ENCODE peak calls at places on chromosomes 5 and 9, in ten cellular contexts. One of them, this sample, is unnamed.

GRCh38 chr5:149878371-149878770 is 66.2 kb downstream of the PDE6A start:
- DNase-seq in activated CD8-positive, alpha-beta T cell treated with anti-CD3 and anti-CD28 coated beads for 36 hours: no peak
- DNase-seq in GM23248: no peak
- DNase-seq in activated CD8-positive, alpha-beta memory T cell treated with anti-CD3 and anti-CD28 coated beads for 4 hours: no peak
- DNase-seq in effector memory CD8-positive, alpha-beta T cell: no peak
- DNase-seq in uterus: no peak
- DNase-seq in NCI-H82: no peak
- DNase-seq in NCI-H1417 treated with DMSO at 0.1 percent for 48 hours: no peak
- DNase-seq in T-helper 2 cell: no peak
- DNase-seq in NAMALWA: no peak
- DNase-seq in this sample: no peak

GRCh38 chr5:62082370-62082778 is 223.6 kb upstream of the KIF2A start:
- DNase-seq in activated CD8-positive, alpha-beta T cell treated with anti-CD3 and anti-CD28 coated beads for 36 hours: no peak
- DNase-seq in GM23248: peak; percentile 79
- DNase-seq in activated CD8-positive, alpha-beta memory T cell treated with anti-CD3 and anti-CD28 coated beads for 4 hours: no peak
- DNase-seq in effector memory CD8-positive, alpha-beta T cell: no peak
- DNase-seq in uterus: no peak
- DNase-seq in NCI-H82: no peak
- DNase-seq in NCI-H1417 treated with DMSO at 0.1 percent for 48 hours: no peak
- DNase-seq in T-helper 2 cell: no peak
- DNase-seq in NAMALWA: no peak
- DNase-seq in this sample: peak; percentile 16

GRCh38 chr9:130053504-130054427 is at the start of gene GPR107:
- DNase-seq in activated CD8-positive, alpha-beta T cell treated with anti-CD3 and anti-CD28 coated beads for 36 hours: peak; percentile 89
- DNase-seq in GM23248: peak; percentile 94
- DNase-seq in activated CD8-positive, alpha-beta memory T cell treated with anti-CD3 and anti-CD28 coated beads for 4 hours: peak; percentile 58
- DNase-seq in effector memory CD8-positive, alpha-beta T cell: peak; percentile 68
- DNase-seq in uterus: peak; percentile 82
- DNase-seq in NCI-H82: peak; percentile 77
- DNase-seq in NCI-H1417 treated with DMSO at 0.1 percent for 48 hours: no peak
- DNase-seq in T-helper 2 cell: peak; percentile 71
- DNase-seq in NAMALWA: peak; percentile 79
- DNase-seq in this sample: peak; percentile 82

GRCh38 chr9:16133556-16134227 is 580.8 kb downstream of the CCDC171 start:
- DNase-seq in activated CD8-positive, alpha-beta T cell treated with anti-CD3 and anti-CD28 coated beads for 36 hours: peak; percentile 42
- DNase-seq in GM23248: peak; percentile 78
- DNase-seq in activated CD8-positive, alpha-beta memory T cell treated with anti-CD3 and anti-CD28 coated beads for 4 hours: no peak
- DNase-seq in effector memory CD8-positive, alpha-beta T cell: no peak
- DNase-seq in uterus: no peak
- DNase-seq in NCI-H82: peak; percentile 88
- DNase-seq in NCI-H1417 treated with DMSO at 0.1 percent for 48 hours: no peak
- DNase-seq in T-helper 2 cell: no peak
- DNase-seq in NAMALWA: peak; percentile 45
- DNase-seq in this sample: peak; percentile 79

GRCh38 chr5:59540366-59540765 is 353.2 kb downstream of the PDE4D start:
- DNase-seq in activated CD8-positive, alpha-beta T cell treated with anti-CD3 and anti-CD28 coated beads for 36 hours: no peak
- DNase-seq in GM23248: no peak
- DNase-seq in activated CD8-positive, alpha-beta memory T cell treated with anti-CD3 and anti-CD28 coated beads for 4 hours: no peak
- DNase-seq in effector memory CD8-positive, alpha-beta T cell: no peak
- DNase-seq in uterus: no peak
- DNase-seq in NCI-H82: no peak
- DNase-seq in NCI-H1417 treated with DMSO at 0.1 percent for 48 hours: peak; percentile 36
- DNase-seq in T-helper 2 cell: no peak
- DNase-seq in NAMALWA: no peak
- DNase-seq in this sample: no peak

GRCh38 chr5:76625087-76625860 is 2.1 kb upstream of the F2RL2 start:
- DNase-seq in activated CD8-positive, alpha-beta T cell treated with anti-CD3 and anti-CD28 coated beads for 36 hours: no peak
- DNase-seq in GM23248: no peak
- DNase-seq in activated CD8-positive, alpha-beta memory T cell treated with anti-CD3 and anti-CD28 coated beads for 4 hours: no peak
- DNase-seq in effector memory CD8-positive, alpha-beta T cell: no peak
- DNase-seq in uterus: no peak
- DNase-seq in NCI-H82: no peak
- DNase-seq in NCI-H1417 treated with DMSO at 0.1 percent for 48 hours: no peak
- DNase-seq in T-helper 2 cell: no peak
- DNase-seq in NAMALWA: no peak
- DNase-seq in this sample: no peak

GRCh38 chr9:101791938-101792337 is 53.5 kb upstream of the GRIN3A start:
- DNase-seq in activated CD8-positive, alpha-beta T cell treated with anti-CD3 and anti-CD28 coated beads for 36 hours: peak; percentile 48
- DNase-seq in GM23248: peak; percentile 15
- DNase-seq in activated CD8-positive, alpha-beta memory T cell treated with anti-CD3 and anti-CD28 coated beads for 4 hours: no peak
- DNase-seq in effector memory CD8-positive, alpha-beta T cell: no peak
- DNase-seq in uterus: no peak
- DNase-seq in NCI-H82: peak; percentile 76
- DNase-seq in NCI-H1417 treated with DMSO at 0.1 percent for 48 hours: no peak
- DNase-seq in T-helper 2 cell: no peak
- DNase-seq in NAMALWA: peak; percentile 63
- DNase-seq in this sample: peak; percentile 46

GRCh38 chr5:180692426-180692825 is 43.0 kb upstream of the FLT4 start:
- DNase-seq in activated CD8-positive, alpha-beta T cell treated with anti-CD3 and anti-CD28 coated beads for 36 hours: no peak
- DNase-seq in GM23248: no peak
- DNase-seq in activated CD8-positive, alpha-beta memory T cell treated with anti-CD3 and anti-CD28 coated beads for 4 hours: no peak
- DNase-seq in effector memory CD8-positive, alpha-beta T cell: no peak
- DNase-seq in uterus: no peak
- DNase-seq in NCI-H82: no peak
- DNase-seq in NCI-H1417 treated with DMSO at 0.1 percent for 48 hours: no peak
- DNase-seq in T-helper 2 cell: no peak
- DNase-seq in NAMALWA: no peak
- DNase-seq in this sample: no peak

GRCh38 chr5:97534166-97534565 is 351.1 kb upstream of the RIOK2 start:
- DNase-seq in activated CD8-positive, alpha-beta T cell treated with anti-CD3 and anti-CD28 coated beads for 36 hours: peak; percentile 28
- DNase-seq in GM23248: peak; percentile 87
- DNase-seq in activated CD8-positive, alpha-beta memory T cell treated with anti-CD3 and anti-CD28 coated beads for 4 hours: no peak
- DNase-seq in effector memory CD8-positive, alpha-beta T cell: no peak
- DNase-seq in uterus: no peak
- DNase-seq in NCI-H82: peak; percentile 63
- DNase-seq in NCI-H1417 treated with DMSO at 0.1 percent for 48 hours: no peak
- DNase-seq in T-helper 2 cell: no peak
- DNase-seq in NAMALWA: peak; percentile 64
- DNase-seq in this sample: peak; percentile 46

GRCh38 chr9:94928271-94928670 is 201.8 kb downstream of the AOPEP start:
- DNase-seq in activated CD8-positive, alpha-beta T cell treated with anti-CD3 and anti-CD28 coated beads for 36 hours: no peak
- DNase-seq in GM23248: no peak
- DNase-seq in activated CD8-positive, alpha-beta memory T cell treated with anti-CD3 and anti-CD28 coated beads for 4 hours: no peak
- DNase-seq in effector memory CD8-positive, alpha-beta T cell: no peak
- DNase-seq in uterus: no peak
- DNase-seq in NCI-H82: no peak
- DNase-seq in NCI-H1417 treated with DMSO at 0.1 percent for 48 hours: no peak
- DNase-seq in T-helper 2 cell: no peak
- DNase-seq in NAMALWA: no peak
- DNase-seq in this sample: no peak

GRCh38 chr9:76136986-76137385 is 246.5 kb downstream of the PCSK5 start:
- DNase-seq in activated CD8-positive, alpha-beta T cell treated with anti-CD3 and anti-CD28 coated beads for 36 hours: no peak
- DNase-seq in GM23248: peak; percentile 76
- DNase-seq in activated CD8-positive, alpha-beta memory T cell treated with anti-CD3 and anti-CD28 coated beads for 4 hours: no peak
- DNase-seq in effector memory CD8-positive, alpha-beta T cell: no peak
- DNase-seq in uterus: no peak
- DNase-seq in NCI-H82: no peak
- DNase-seq in NCI-H1417 treated with DMSO at 0.1 percent for 48 hours: no peak
- DNase-seq in T-helper 2 cell: no peak
- DNase-seq in NAMALWA: no peak
- DNase-seq in this sample: no peak

GRCh38 chr9:96088510-96088909 is 213.0 kb downstream of the ERCC6L2 start:
- DNase-seq in activated CD8-positive, alpha-beta T cell treated with anti-CD3 and anti-CD28 coated beads for 36 hours: no peak
- DNase-seq in GM23248: no peak
- DNase-seq in activated CD8-positive, alpha-beta memory T cell treated with anti-CD3 and anti-CD28 coated beads for 4 hours: no peak
- DNase-seq in effector memory CD8-positive, alpha-beta T cell: no peak
- DNase-seq in uterus: no peak
- DNase-seq in NCI-H82: no peak
- DNase-seq in NCI-H1417 treated with DMSO at 0.1 percent for 48 hours: no peak
- DNase-seq in T-helper 2 cell: no peak
- DNase-seq in NAMALWA: no peak
- DNase-seq in this sample: no peak

GRCh38 chr9:133035669-133036068 is 4.9 kb downstream of the GTF3C5 start:
- DNase-seq in activated CD8-positive, alpha-beta T cell treated with anti-CD3 and anti-CD28 coated beads for 36 hours: no peak
- DNase-seq in GM23248: no peak
- DNase-seq in activated CD8-positive, alpha-beta memory T cell treated with anti-CD3 and anti-CD28 coated beads for 4 hours: no peak
- DNase-seq in effector memory CD8-positive, alpha-beta T cell: no peak
- DNase-seq in uterus: no peak
- DNase-seq in NCI-H82: no peak
- DNase-seq in NCI-H1417 treated with DMSO at 0.1 percent for 48 hours: no peak
- DNase-seq in T-helper 2 cell: no peak
- DNase-seq in NAMALWA: no peak
- DNase-seq in this sample: no peak

GRCh38 chr5:109825450-109825849 is 135.7 kb downstream of the MAN2A1 start:
- DNase-seq in activated CD8-positive, alpha-beta T cell treated with anti-CD3 and anti-CD28 coated beads for 36 hours: no peak
- DNase-seq in GM23248: no peak
- DNase-seq in activated CD8-positive, alpha-beta memory T cell treated with anti-CD3 and anti-CD28 coated beads for 4 hours: no peak
- DNase-seq in effector memory CD8-positive, alpha-beta T cell: no peak
- DNase-seq in uterus: no peak
- DNase-seq in NCI-H82: no peak
- DNase-seq in NCI-H1417 treated with DMSO at 0.1 percent for 48 hours: no peak
- DNase-seq in T-helper 2 cell: no peak
- DNase-seq in NAMALWA: no peak
- DNase-seq in this sample: no peak

GRCh38 chr5:88786217-88786560 is 96.8 kb downstream of the MEF2C start:
- DNase-seq in activated CD8-positive, alpha-beta T cell treated with anti-CD3 and anti-CD28 coated beads for 36 hours: no peak
- DNase-seq in GM23248: peak; percentile 84
- DNase-seq in activated CD8-positive, alpha-beta memory T cell treated with anti-CD3 and anti-CD28 coated beads for 4 hours: no peak
- DNase-seq in effector memory CD8-positive, alpha-beta T cell: no peak
- DNase-seq in uterus: no peak
- DNase-seq in NCI-H82: no peak
- DNase-seq in NCI-H1417 treated with DMSO at 0.1 percent for 48 hours: no peak
- DNase-seq in T-helper 2 cell: no peak
- DNase-seq in NAMALWA: no peak
- DNase-seq in this sample: no peak

GRCh38 chr5:67166460-67166871 is 30.1 kb downstream of the CD180 start:
- DNase-seq in activated CD8-positive, alpha-beta T cell treated with anti-CD3 and anti-CD28 coated beads for 36 hours: peak; percentile 86
- DNase-seq in GM23248: no peak
- DNase-seq in activated CD8-positive, alpha-beta memory T cell treated with anti-CD3 and anti-CD28 coated beads for 4 hours: peak; percentile 34
- DNase-seq in effector memory CD8-positive, alpha-beta T cell: peak; percentile 55
- DNase-seq in uterus: no peak
- DNase-seq in NCI-H82: no peak
- DNase-seq in NCI-H1417 treated with DMSO at 0.1 percent for 48 hours: no peak
- DNase-seq in T-helper 2 cell: peak; percentile 70
- DNase-seq in NAMALWA: peak; percentile 37
- DNase-seq in this sample: no peak

GRCh38 chr9:137454145-137454505 is 5.0 kb downstream of the NSMF start:
- DNase-seq in activated CD8-positive, alpha-beta T cell treated with anti-CD3 and anti-CD28 coated beads for 36 hours: peak; percentile 49
- DNase-seq in GM23248: peak; percentile 47
- DNase-seq in activated CD8-positive, alpha-beta memory T cell treated with anti-CD3 and anti-CD28 coated beads for 4 hours: no peak
- DNase-seq in effector memory CD8-positive, alpha-beta T cell: no peak
- DNase-seq in uterus: peak; percentile 57
- DNase-seq in NCI-H82: peak; percentile 37
- DNase-seq in NCI-H1417 treated with DMSO at 0.1 percent for 48 hours: no peak
- DNase-seq in T-helper 2 cell: no peak
- DNase-seq in NAMALWA: peak; percentile 50
- DNase-seq in this sample: no peak

GRCh38 chr5:108420182-108420581 is 38.3 kb upstream of the FBXL17 start:
- DNase-seq in activated CD8-positive, alpha-beta T cell treated with anti-CD3 and anti-CD28 coated beads for 36 hours: no peak
- DNase-seq in GM23248: no peak
- DNase-seq in activated CD8-positive, alpha-beta memory T cell treated with anti-CD3 and anti-CD28 coated beads for 4 hours: no peak
- DNase-seq in effector memory CD8-positive, alpha-beta T cell: no peak
- DNase-seq in uterus: no peak
- DNase-seq in NCI-H82: no peak
- DNase-seq in NCI-H1417 treated with DMSO at 0.1 percent for 48 hours: no peak
- DNase-seq in T-helper 2 cell: no peak
- DNase-seq in NAMALWA: no peak
- DNase-seq in this sample: no peak

GRCh38 chr5:55450050-55450765 is 84.6 kb downstream of the PLPP1 start:
- DNase-seq in activated CD8-positive, alpha-beta T cell treated with anti-CD3 and anti-CD28 coated beads for 36 hours: no peak
- DNase-seq in GM23248: peak; percentile 73
- DNase-seq in activated CD8-positive, alpha-beta memory T cell treated with anti-CD3 and anti-CD28 coated beads for 4 hours: no peak
- DNase-seq in effector memory CD8-positive, alpha-beta T cell: no peak
- DNase-seq in uterus: no peak
- DNase-seq in NCI-H82: no peak
- DNase-seq in NCI-H1417 treated with DMSO at 0.1 percent for 48 hours: no peak
- DNase-seq in T-helper 2 cell: no peak
- DNase-seq in NAMALWA: no peak
- DNase-seq in this sample: no peak

GRCh38 chr5:133838286-133838685 is 130.1 kb downstream of the C5orf15 start:
- DNase-seq in activated CD8-positive, alpha-beta T cell treated with anti-CD3 and anti-CD28 coated beads for 36 hours: no peak
- DNase-seq in GM23248: no peak
- DNase-seq in activated CD8-positive, alpha-beta memory T cell treated with anti-CD3 and anti-CD28 coated beads for 4 hours: no peak
- DNase-seq in effector memory CD8-positive, alpha-beta T cell: no peak
- DNase-seq in uterus: no peak
- DNase-seq in NCI-H82: no peak
- DNase-seq in NCI-H1417 treated with DMSO at 0.1 percent for 48 hours: no peak
- DNase-seq in T-helper 2 cell: no peak
- DNase-seq in NAMALWA: no peak
- DNase-seq in this sample: no peak

GRCh38 chr5:148569948-148570347 is 84.4 kb downstream of the HTR4 start:
- DNase-seq in activated CD8-positive, alpha-beta T cell treated with anti-CD3 and anti-CD28 coated beads for 36 hours: no peak
- DNase-seq in GM23248: no peak
- DNase-seq in activated CD8-positive, alpha-beta memory T cell treated with anti-CD3 and anti-CD28 coated beads for 4 hours: no peak
- DNase-seq in effector memory CD8-positive, alpha-beta T cell: no peak
- DNase-seq in uterus: no peak
- DNase-seq in NCI-H82: no peak
- DNase-seq in NCI-H1417 treated with DMSO at 0.1 percent for 48 hours: no peak
- DNase-seq in T-helper 2 cell: no peak
- DNase-seq in NAMALWA: no peak
- DNase-seq in this sample: no peak

GRCh38 chr5:62578540-62578939 is at the start of gene LRRC70:
- DNase-seq in activated CD8-positive, alpha-beta T cell treated with anti-CD3 and anti-CD28 coated beads for 36 hours: no peak
- DNase-seq in GM23248: peak; percentile 32
- DNase-seq in activated CD8-positive, alpha-beta memory T cell treated with anti-CD3 and anti-CD28 coated beads for 4 hours: no peak
- DNase-seq in effector memory CD8-positive, alpha-beta T cell: peak; percentile 24
- DNase-seq in uterus: no peak
- DNase-seq in NCI-H82: no peak
- DNase-seq in NCI-H1417 treated with DMSO at 0.1 percent for 48 hours: no peak
- DNase-seq in T-helper 2 cell: peak; percentile 67
- DNase-seq in NAMALWA: peak; percentile 82
- DNase-seq in this sample: peak; percentile 94

GRCh38 chr5:133888625-133888991 is 79.8 kb downstream of the C5orf15 start:
- DNase-seq in activated CD8-positive, alpha-beta T cell treated with anti-CD3 and anti-CD28 coated beads for 36 hours: no peak
- DNase-seq in GM23248: no peak
- DNase-seq in activated CD8-positive, alpha-beta memory T cell treated with anti-CD3 and anti-CD28 coated beads for 4 hours: no peak
- DNase-seq in effector memory CD8-positive, alpha-beta T cell: no peak
- DNase-seq in uterus: no peak
- DNase-seq in NCI-H82: no peak
- DNase-seq in NCI-H1417 treated with DMSO at 0.1 percent for 48 hours: no peak
- DNase-seq in T-helper 2 cell: no peak
- DNase-seq in NAMALWA: no peak
- DNase-seq in this sample: no peak

GRCh38 chr5:168449166-168449565 is 37.1 kb upstream of the RARS1 start:
- DNase-seq in activated CD8-positive, alpha-beta T cell treated with anti-CD3 and anti-CD28 coated beads for 36 hours: no peak
- DNase-seq in GM23248: no peak
- DNase-seq in activated CD8-positive, alpha-beta memory T cell treated with anti-CD3 and anti-CD28 coated beads for 4 hours: no peak
- DNase-seq in effector memory CD8-positive, alpha-beta T cell: no peak
- DNase-seq in uterus: no peak
- DNase-seq in NCI-H82: no peak
- DNase-seq in NCI-H1417 treated with DMSO at 0.1 percent for 48 hours: no peak
- DNase-seq in T-helper 2 cell: no peak
- DNase-seq in NAMALWA: no peak
- DNase-seq in this sample: no peak

This sample was measured in A673.